ENCODE peak calls at places on chromosomes 16 and 17, in six cellular contexts. N is activated effector memory CD4-positive, alpha-beta T cell treated with Interleukin-2 at 50 U/mL for 16 hours; H is NCI-H1694 treated with DMSO at 0.1 percent for 48 hours; I is ACHN; P is activated T-helper 9 cell treated with anti-CD3 and anti-CD28 coated beads, Interleukin-2, amount 50 U/mL, for 16 hours; B is NCI-H460. R is an unnamed sample.

GRCh38 chr17:40072481-40073346 is 9.9 kb downstream of the THRA start:
- DNase-seq in N (no peak), B (no peak), I (no peak), P (no peak), H (no peak), R (no peak)

GRCh38 chr16:72560617-72561016 is 388.7 kb upstream of the PMFBP1 start:
- DNase-seq in I (no peak), P (no peak), H (no peak), B (no peak), N (no peak), R (no peak)

GRCh38 chr16:2196162-2196980 is at the start of gene CASKIN1:
- DNase-seq in B (no peak), H (no peak), N (no peak), I (peak; percentile 47), P (no peak), R (no peak)

GRCh38 chr16:53055603-53056527 is 1.1 kb downstream of the CHD9 start:
- DNase-seq in I (peak; percentile 47), H (peak; percentile 30), N (no peak), B (no peak), P (no peak), R (no peak)

GRCh38 chr17:49570540-49571242 is 5.0 kb upstream of the NXPH3 start:
- DNase-seq in N (no peak), H (no peak), B (no peak), I (no peak), P (no peak), R (no peak)

GRCh38 chr17:2723997-2724782 is 12.6 kb upstream of the CLUH start:
- DNase-seq in H (no peak), B (no peak), N (no peak), I (no peak), P (no peak), R (no peak)

GRCh38 chr17:68184816-68185436 is 62.9 kb upstream of the AMZ2 start:
- DNase-seq in H (no peak), N (peak; percentile 47), B (no peak), I (no peak), P (no peak), R (no peak)

GRCh38 chr17:61689610-61690180 is 98.7 kb upstream of the NACA2 start:
- DNase-seq in H (no peak), P (no peak), N (no peak), B (no peak), I (peak; percentile 32), R (no peak)

GRCh38 chr16:68939921-68940320 is 96.6 kb downstream of the TANGO6 start:
- DNase-seq in N (no peak), P (no peak), H (no peak), B (no peak), I (no peak), R (no peak)

GRCh38 chr16:11759163-11759834 is 16.6 kb upstream of the TXNDC11 start:
- DNase-seq in B (no peak), N (no peak), H (peak; percentile 37), I (peak; percentile 20), P (no peak), R (peak; percentile 89)

GRCh38 chr17:81995463-81996231 is 18.2 kb downstream of the ASPSCR1 start:
- DNase-seq in N (no peak), P (no peak), I (no peak), H (no peak), B (no peak), R (no peak)

GRCh38 chr17:35116845-35117244 is 2.8 kb downstream of the RAD51D start:
- DNase-seq in I (no peak), N (no peak), B (no peak), H (no peak), P (no peak), R (no peak)

GRCh38 chr17:42803074-42803883 is 4.6 kb downstream of the CNTD1 start:
- DNase-seq in N (no peak), B (no peak), I (no peak), P (no peak), H (no peak), R (no peak)

GRCh38 chr17:50265212-50265611 is 9.1 kb upstream of the TMEM92 start:
- DNase-seq in B (no peak), P (no peak), N (no peak), H (no peak), I (no peak), R (no peak)

GRCh38 chr16:53043986-53044571 is 8.6 kb downstream of the CHD9NB start:
- DNase-seq in I (peak; percentile 30), H (no peak), B (no peak), P (no peak), N (no peak), R (peak; percentile 60)

GRCh38 chr17:1270210-1271019 is at the start of gene BHLHA9:
- DNase-seq in P (no peak), N (no peak), I (no peak), H (no peak), B (no peak), R (no peak)

GRCh38 chr17:35944151-35944550 is 638 bp upstream of the LYZL6 start:
- DNase-seq in H (no peak), P (no peak), N (no peak), B (no peak), I (no peak), R (no peak)

GRCh38 chr17:66753126-66753920 is 81.6 kb upstream of the CACNG5 start:
- DNase-seq in N (no peak), B (no peak), H (no peak), I (no peak), P (no peak), R (peak; percentile 74)

GRCh38 chr16:8674413-8675022 is at the start of gene ABAT:
- DNase-seq in I (peak; percentile 90), P (peak; percentile 83), N (peak; percentile 86), B (peak; percentile 71), H (peak; percentile 23), R (peak; percentile 79)

GRCh38 chr17:29621751-29622194 is 939 bp downstream of the CORO6 start:
- DNase-seq in I (no peak), P (no peak), H (no peak), B (no peak), N (no peak), R (no peak)

GRCh38 chr17:20092973-20093626 is 83.9 kb downstream of the SPECC1 start:
- DNase-seq in N (no peak), H (peak; percentile 37), I (no peak), B (no peak), P (no peak), R (peak; percentile 36)

GRCh38 chr17:75697651-75698291 is 23.5 kb upstream of the ITGB4 start:
- DNase-seq in N (no peak), H (no peak), I (no peak), P (no peak), B (no peak), R (no peak)

GRCh38 chr16:72722552-72722951 is 325.4 kb downstream of the ZFHX3 start:
- DNase-seq in I (no peak), H (no peak), N (no peak), P (no peak), B (no peak), R (no peak)

GRCh38 chr16:54160939-54161897 is 125.4 kb downstream of the IRX3 start:
- DNase-seq in H (no peak), I (no peak), P (no peak), B (no peak), N (no peak), R (no peak)

GRCh38 chr17:21275047-21275578 is 9.4 kb upstream of the MAP2K3 start:
- DNase-seq in H (peak; percentile 14), B (no peak), N (no peak), P (no peak), I (no peak), R (peak; percentile 77)

GRCh38 chr17:31266042-31266441 is 31.0 kb downstream of the OMG start:
- DNase-seq in N (no peak), I (no peak), H (no peak), P (no peak), B (no peak), R (no peak)

GRCh38 chr16:86931410-86931941 is 353.1 kb downstream of the FOXL1 start:
- DNase-seq in B (no peak), H (no peak), I (peak; percentile 22), P (no peak), N (no peak), R (no peak)

GRCh38 chr16:85709766-85710423 is 21.1 kb upstream of the GINS2 start:
- DNase-seq in I (no peak), N (no peak), P (no peak), B (no peak), H (no peak), R (no peak)

GRCh38 chr16:55189179-55189578 is 134.8 kb upstream of the IRX6 start:
- DNase-seq in I (no peak), H (no peak), P (no peak), N (no peak), B (no peak), R (peak; percentile 21)

GRCh38 chr16:58481931-58482330 is 18.0 kb upstream of the NDRG4 start:
- DNase-seq in B (no peak), H (no peak), N (no peak), I (no peak), P (no peak), R (no peak)